ENCODE peak calls at places on chromosomes 11 and 22, in eight cellular contexts. J, W, L, B, U, R, A and Q are unnamed samples.

GRCh38 chr22:41096841-41097240 is 4.4 kb downstream of the EP300 start:
- DNase-seq in J (no peak), W (no peak), L (no peak), B (no peak), U (no peak), R (no peak), A (no peak), Q (no peak)

GRCh38 chr22:36225333-36225922 is 13.9 kb downstream of the APOL2 start:
- DNase-seq in J (no peak), W (no peak), L (no peak), B (no peak), U (no peak), R (no peak), A (no peak), Q (no peak)

GRCh38 chr22:32016081-32016480 is 27.0 kb upstream of the SLC5A1 start:
- DNase-seq in J (no peak), W (no peak), L (no peak), B (no peak), U (no peak), R (no peak), A (no peak), Q (no peak)

GRCh38 chr11:57417056-57417455 is 9.9 kb downstream of the SLC43A3 start:
- DNase-seq in J (no peak), W (no peak), L (no peak), B (no peak), U (no peak), R (peak), A (no peak), Q (no peak)

GRCh38 chr11:1603629-1604028 is 4.6 kb downstream of the KRTAP5-3 start:
- DNase-seq in J (no peak), W (no peak), L (no peak), B (no peak), U (no peak), R (no peak), A (no peak), Q (no peak)

GRCh38 chr22:25482091-25482760 is 82.2 kb upstream of the GRK3 start:
- DNase-seq in J (no peak), W (no peak), L (no peak), B (no peak), U (no peak), R (no peak), A (no peak), Q (no peak)

GRCh38 chr11:34758262-34758661 is 137.4 kb downstream of the EHF start:
- DNase-seq in J (no peak), W (peak), L (no peak), B (no peak), U (no peak), R (no peak), A (no peak), Q (no peak)

GRCh38 chr22:23187871-23188700 is 7.8 kb downstream of the BCR start:
- DNase-seq in J (no peak), W (peak), L (no peak), B (no peak), U (no peak), R (peak), A (no peak), Q (peak)

GRCh38 chr22:39478461-39478860 is 21.6 kb downstream of the MGAT3 start:
- DNase-seq in J (no peak), W (no peak), L (no peak), B (no peak), U (no peak), R (no peak), A (no peak), Q (peak)

GRCh38 chr11:17744151-17744940 is 9.8 kb downstream of the KCNC1 start:
- DNase-seq in J (no peak), W (no peak), L (no peak), B (no peak), U (no peak), R (no peak), A (no peak), Q (no peak)

GRCh38 chr11:2570841-2571597 is 126.2 kb downstream of the KCNQ1 start:
- DNase-seq in J (no peak), W (no peak), L (no peak), B (peak), U (no peak), R (no peak), A (no peak), Q (no peak)

GRCh38 chr22:29081499-29082236 is 8.8 kb downstream of the KREMEN1 start:
- DNase-seq in J (no peak), W (peak), L (no peak), B (no peak), U (no peak), R (no peak), A (no peak), Q (no peak)

GRCh38 chr11:84420261-84420660 is 1134.1 kb upstream of the CCDC90B start:
- DNase-seq in J (no peak), W (no peak), L (no peak), B (no peak), U (no peak), R (peak), A (no peak), Q (no peak)

GRCh38 chr11:72441647-72442267 is 7.4 kb upstream of the CLPB start:
- DNase-seq in J (no peak), W (no peak), L (no peak), B (no peak), U (no peak), R (no peak), A (no peak), Q (no peak)

GRCh38 chr22:44665115-44665514 is 36.9 kb upstream of the PRR5 start:
- DNase-seq in J (peak), W (peak), L (no peak), B (no peak), U (no peak), R (no peak), A (no peak), Q (no peak)

GRCh38 chr11:5605849-5606248 is 9.4 kb downstream of the TRIM6 start:
- DNase-seq in J (no peak), W (peak), L (no peak), B (no peak), U (no peak), R (peak), A (no peak), Q (no peak)

GRCh38 chr11:61815790-61816735 is 740 bp downstream of the FADS1 start:
- DNase-seq in J (peak), W (peak), L (peak), B (peak), U (peak), R (no peak), A (peak), Q (peak)

GRCh38 chr11:117071344-117071787 is 26.9 kb downstream of the SIK3 start:
- DNase-seq in J (peak), W (peak), L (no peak), B (peak), U (no peak), R (no peak), A (no peak), Q (peak)

GRCh38 chr11:116454020-116454645 is 318.7 kb downstream of the BUD13 start:
- DNase-seq in J (peak), W (peak), L (no peak), B (peak), U (peak), R (peak), A (peak), Q (peak)

GRCh38 chr11:128963744-128964340 is 21.2 kb upstream of the TP53AIP1 start:
- DNase-seq in J (no peak), W (no peak), L (no peak), B (no peak), U (no peak), R (no peak), A (no peak), Q (no peak)

GRCh38 chr11:95567685-95568084 is 221.9 kb downstream of the FAM76B start:
- DNase-seq in J (no peak), W (no peak), L (no peak), B (no peak), U (no peak), R (no peak), A (no peak), Q (no peak)

GRCh38 chr11:85875505-85875904 is 20.3 kb downstream of the CCDC83 start:
- DNase-seq in J (no peak), W (no peak), L (no peak), B (no peak), U (no peak), R (peak), A (no peak), Q (no peak)

GRCh38 chr11:104422320-104422944 is 258.5 kb upstream of the PDGFD start:
- DNase-seq in J (no peak), W (no peak), L (no peak), B (no peak), U (no peak), R (no peak), A (no peak), Q (no peak)

GRCh38 chr22:48084041-48084748 is 1321.7 kb downstream of the TBC1D22A start:
- DNase-seq in J (no peak), W (no peak), L (no peak), B (no peak), U (no peak), R (no peak), A (no peak), Q (no peak)

GRCh38 chr11:882593-882992 is 28.0 kb downstream of the CHID1 start:
- DNase-seq in J (no peak), W (no peak), L (no peak), B (no peak), U (no peak), R (no peak), A (no peak), Q (no peak)

GRCh38 chr11:75195164-75195962 is 44.5 kb downstream of the SLCO2B1 start:
- DNase-seq in J (peak), W (peak), L (no peak), B (peak), U (no peak), R (no peak), A (no peak), Q (no peak)

GRCh38 chr11:126647735-126648134 is 292.2 kb downstream of the ST3GAL4 start:
- DNase-seq in J (no peak), W (no peak), L (no peak), B (no peak), U (no peak), R (peak), A (no peak), Q (peak)

GRCh38 chr11:87445002-87445401 is 407.3 kb downstream of the TMEM135 start:
- DNase-seq in J (no peak), W (no peak), L (no peak), B (no peak), U (no peak), R (no peak), A (no peak), Q (no peak)

GRCh38 chr22:22696104-22696503 is 51.7 kb downstream of the GGTLC2 start:
- DNase-seq in J (no peak), W (no peak), L (no peak), B (no peak), U (no peak), R (no peak), A (no peak), Q (no peak)

GRCh38 chr11:62104816-62105610 is 18.8 kb upstream of the INCENP start:
- DNase-seq in J (no peak), W (peak), L (no peak), B (no peak), U (no peak), R (peak), A (no peak), Q (no peak)

GRCh38 chr11:57377098-57377497 is 3.9 kb downstream of the PRG3 start:
- DNase-seq in J (no peak), W (no peak), L (no peak), B (no peak), U (no peak), R (no peak), A (no peak), Q (no peak)

GRCh38 chr11:2932850-2933251 is 3.6 kb upstream of the PHLDA2 start:
- DNase-seq in J (no peak), W (no peak), L (no peak), B (no peak), U (no peak), R (no peak), A (no peak), Q (peak)

GRCh38 chr11:13386567-13386966 is 76.5 kb downstream of the BTBD10 start:
- DNase-seq in J (peak), W (no peak), L (no peak), B (no peak), U (no peak), R (no peak), A (no peak), Q (no peak)

GRCh38 chr11:79212711-79213110 is 228.1 kb downstream of the TENM4 start:
- DNase-seq in J (no peak), W (no peak), L (no peak), B (no peak), U (no peak), R (no peak), A (no peak), Q (no peak)

GRCh38 chr11:8357891-8358566 is 94.4 kb upstream of the LMO1 start:
- DNase-seq in J (no peak), W (no peak), L (no peak), B (no peak), U (no peak), R (no peak), A (no peak), Q (no peak)

GRCh38 chr11:8361664-8362210 is 98.1 kb upstream of the LMO1 start:
- DNase-seq in J (no peak), W (no peak), L (no peak), B (no peak), U (no peak), R (no peak), A (no peak), Q (no peak)

GRCh38 chr11:8361206-8361605 is 97.5 kb upstream of the LMO1 start:
- DNase-seq in J (no peak), W (no peak), L (no peak), B (no peak), U (no peak), R (no peak), A (no peak), Q (no peak)

GRCh38 chr11:8359521-8359920 is 95.8 kb upstream of the LMO1 start:
- DNase-seq in J (no peak), W (no peak), L (no peak), B (no peak), U (no peak), R (no peak), A (no peak), Q (no peak)

GRCh38 chr11:8360086-8360828 is 96.6 kb upstream of the LMO1 start:
- DNase-seq in J (no peak), W (no peak), L (no peak), B (peak), U (peak), R (no peak), A (no peak), Q (no peak)
- TF ChIP-seq CTCF in J (no peak), W (no peak), L (no peak), B (peak), U (peak), R (no peak), A (no peak), Q (no peak)

GRCh38 chr11:101620026-101620425 is 36.2 kb upstream of the TRPC6 start:
- DNase-seq in J (no peak), W (no peak), L (no peak), B (no peak), U (no peak), R (no peak), A (no peak), Q (no peak)
- TF ChIP-seq CTCF in J (no peak), W (no peak), L (no peak), B (no peak), U (no peak), R (no peak), A (no peak), Q (no peak)

DNA sequence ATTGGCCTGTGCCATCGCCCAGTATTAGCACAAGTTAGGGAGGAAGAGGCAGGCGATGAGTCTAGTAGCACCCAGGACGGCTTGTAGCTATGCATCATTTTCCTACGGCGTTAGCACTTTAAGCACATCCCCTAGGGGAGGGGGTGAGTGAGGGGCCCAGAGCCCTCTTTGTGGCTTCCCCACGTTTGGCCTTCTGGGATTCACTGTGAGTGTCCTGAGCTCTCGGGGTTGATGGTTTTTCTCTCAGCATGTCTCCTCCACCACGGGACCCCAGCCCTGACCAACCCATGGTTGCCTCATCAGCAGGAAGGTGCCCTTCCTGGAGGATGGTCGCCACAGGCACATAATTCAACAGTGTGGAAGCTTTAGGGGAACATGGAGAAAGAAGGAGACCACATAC is 4.3 kb downstream of the TMEM25 start:
- DNase-seq in J (no peak), W (no peak), L (no peak), B (no peak), U (no peak), R (no peak), A (no peak), Q (no peak)
- TF ChIP-seq CTCF in J (no peak), W (no peak), L (no peak), B (no peak), U (no peak), R (no peak), A (no peak), Q (no peak)

GRCh38 chr11:65899356-65900124 is 648 bp downstream of the FOSL1 start:
- DNase-seq in J (peak), W (peak), L (no peak), B (peak), U (no peak), R (no peak), A (no peak), Q (peak)
- TF ChIP-seq CTCF in J (no peak), W (no peak), L (no peak), B (no peak), U (no peak), R (no peak), A (no peak), Q (no peak)

GRCh38 chr11:93361435-93361834 is 30.9 kb downstream of the DEUP1 start:
- DNase-seq in J (no peak), W (no peak), L (no peak), B (no peak), U (no peak), R (no peak), A (no peak), Q (no peak)
- TF ChIP-seq CTCF in J (peak), W (no peak), L (peak), B (peak), U (no peak), R (no peak), A (no peak), Q (no peak)

GRCh38 chr22:18998998-18999397 is 62.9 kb upstream of the PRODH start:
- DNase-seq in J (no peak), W (no peak), L (no peak), B (no peak), U (no peak), R (no peak), A (no peak), Q (no peak)
- TF ChIP-seq CTCF in J (no peak), W (no peak), L (peak), B (no peak), U (peak), R (peak), A (peak), Q (no peak)

GRCh38 chr11:113477321-113477720 is 2.1 kb upstream of the DRD2 start:
- DNase-seq in J (no peak), W (no peak), L (no peak), B (no peak), U (peak), R (no peak), A (no peak), Q (no peak)
- TF ChIP-seq CTCF in J (no peak), W (no peak), L (peak), B (no peak), U (peak), R (no peak), A (no peak), Q (no peak)

GRCh38 chr11:119474682-119475596 is 52.0 kb upstream of the THY1 start:
- DNase-seq in J (peak), W (peak), L (no peak), B (peak), U (peak), R (no peak), A (peak), Q (peak)
- TF ChIP-seq CTCF in J (peak), W (peak), L (peak), B (peak), U (peak), R (peak), A (peak), Q (peak)